ENCODE peak calls at places on chromosomes 2 and 18, in eight cellular contexts. K is endodermal cell; M is A549; T is epithelial cell of prostate; D is psoas muscle; P is right cardiac atrium; G is CD4-positive, CD25-positive, alpha-beta regulatory T cell; L is CD8-positive, alpha-beta memory T cell. X is an unnamed sample.

GRCh38 chr2:189203177-189203799 is 23.7 kb upstream of the COL5A2 start:
- DNase-seq in M (peak), L (no peak), P (no peak), G (no peak), K (no peak), D (no peak), T (no peak), X (no peak)

GRCh38 chr2:177245010-177245422 is 19.5 kb downstream of the NFE2L2 start:
- DNase-seq in L (no peak), T (no peak), D (no peak), M (peak), G (no peak), P (no peak), K (peak), X (no peak)

GRCh38 chr2:46873632-46874068 is 42.0 kb downstream of the MCFD2 start:
- DNase-seq in G (no peak), K (peak), L (no peak), M (peak), P (no peak), D (peak), T (peak), X (peak)

GRCh38 chr2:212726403-212726802 is 187.8 kb upstream of the ERBB4 start:
- DNase-seq in M (no peak), T (no peak), K (peak), D (no peak), P (no peak), L (no peak), G (no peak), X (no peak)

GRCh38 chr18:79077181-79077580 is 8.0 kb downstream of the ATP9B start:
- DNase-seq in P (no peak), T (no peak), L (no peak), M (no peak), D (no peak), K (no peak), G (no peak), X (no peak)

GRCh38 chr2:232744963-232745362 is 31.4 kb downstream of the KCNJ13 start:
- DNase-seq in P (no peak), K (no peak), G (peak), M (no peak), T (no peak), D (no peak), L (no peak), X (no peak)

GRCh38 chr18:36934884-36935283 is 106.0 kb downstream of the KIAA1328 start:
- DNase-seq in P (no peak), M (no peak), L (no peak), K (no peak), D (no peak), T (no peak), G (no peak), X (no peak)

GRCh38 chr2:203730076-203730729 is 23.8 kb downstream of the CD28 start:
- DNase-seq in D (no peak), G (peak), K (no peak), M (no peak), L (no peak), P (no peak), T (no peak), X (no peak)

GRCh38 chr18:79525556-79526467 is 130.1 kb downstream of the NFATC1 start:
- DNase-seq in M (no peak), T (no peak), P (peak), D (peak), G (no peak), L (peak), K (peak), X (peak)

GRCh38 chr18:45805551-45805950 is 19.9 kb upstream of the SIGLEC15 start:
- DNase-seq in P (no peak), M (no peak), L (no peak), T (no peak), G (no peak), D (no peak), K (no peak), X (no peak)

GRCh38 chr2:217035967-217036366 is 176.1 kb upstream of the TNP1 start:
- DNase-seq in D (peak), T (no peak), L (no peak), P (peak), M (no peak), K (no peak), G (no peak), X (no peak)

GRCh38 chr2:54680397-54681032 is 42.9 kb upstream of the EML6 start:
- DNase-seq in D (no peak), T (no peak), M (no peak), P (no peak), G (peak), K (no peak), L (no peak), X (no peak)

GRCh38 chr2:16281451-16282330 is 341.3 kb downstream of the MYCN start:
- DNase-seq in T (no peak), G (peak), P (no peak), D (no peak), L (no peak), M (peak), K (peak), X (no peak)

GRCh38 chr2:204298426-204298825 is 246.8 kb upstream of the PARD3B start:
- DNase-seq in M (no peak), D (no peak), P (no peak), L (no peak), K (no peak), G (no peak), T (no peak), X (no peak)

GRCh38 chr18:62741118-62741566 is 25.8 kb downstream of the PHLPP1 start:
- DNase-seq in P (no peak), G (peak), M (peak), T (peak), K (no peak), L (no peak), D (no peak), X (no peak)

GRCh38 chr2:39487398-39488250 is 50.5 kb upstream of the MAP4K3 start:
- DNase-seq in G (no peak), D (no peak), T (no peak), P (no peak), M (peak), K (no peak), L (no peak), X (no peak)

GRCh38 chr2:26649992-26650712 is 9.0 kb upstream of the CIB4 start:
- DNase-seq in M (no peak), T (no peak), G (no peak), L (no peak), P (no peak), D (no peak), K (peak), X (no peak)

GRCh38 chr2:106990307-106990706 is 104.3 kb upstream of the ST6GAL2 start:
- DNase-seq in P (no peak), K (no peak), D (no peak), L (no peak), T (no peak), G (no peak), M (no peak), X (no peak)

GRCh38 chr18:56748698-56749268 is 97.6 kb downstream of the WDR7 start:
- DNase-seq in G (peak), P (no peak), K (no peak), M (peak), L (no peak), D (no peak), T (no peak), X (no peak)

GRCh38 chr2:138814123-138814883 is 34.1 kb upstream of the NXPH2 start:
- DNase-seq in D (no peak), G (no peak), T (no peak), L (no peak), P (no peak), K (peak), M (peak), X (no peak)

GRCh38 chr2:163347982-163348842 is 387.6 kb downstream of the FIGN start:
- DNase-seq in D (peak), L (no peak), T (peak), G (no peak), M (peak), P (peak), K (peak), X (peak)

GRCh38 chr2:180761224-180761623 is 219.2 kb upstream of the UBE2E3 start:
- DNase-seq in M (peak), D (no peak), T (peak), P (no peak), K (no peak), L (no peak), G (peak), X (no peak)

GRCh38 chr18:3624818-3625716 is 175.1 kb downstream of the TGIF1 start:
- DNase-seq in P (no peak), D (no peak), L (peak), K (peak), T (peak), G (peak), M (peak), X (no peak)

GRCh38 chr18:68017385-68017784 is 500.9 kb upstream of the DSEL start:
- DNase-seq in D (no peak), K (peak), M (peak), P (no peak), G (no peak), L (no peak), T (no peak), X (no peak)

GRCh38 chr18:62183578-62184195 is 3.2 kb downstream of the PIGN start:
- DNase-seq in G (peak), L (peak), P (no peak), T (no peak), K (peak), D (no peak), M (peak), X (peak)

GRCh38 chr18:23560186-23560585 is 26.1 kb downstream of the NPC1 start:
- DNase-seq in T (no peak), K (no peak), D (no peak), L (no peak), P (no peak), M (no peak), G (no peak), X (no peak)

GRCh38 chr2:12918841-12919445 is 202.2 kb downstream of the TRIB2 start:
- DNase-seq in M (no peak), L (no peak), D (peak), P (peak), K (no peak), G (no peak), T (no peak), X (peak)

GRCh38 chr18:48887905-48888531 is 62.7 kb downstream of the SMAD7 start:
- DNase-seq in T (no peak), K (peak), M (no peak), P (peak), D (no peak), G (no peak), L (no peak), X (no peak)

GRCh38 chr2:66929632-66930385 is 467.3 kb upstream of the ETAA1 start:
- DNase-seq in M (no peak), L (no peak), P (peak), K (no peak), D (peak), G (no peak), T (peak), X (no peak)

GRCh38 chr2:28547906-28548600 is 52.2 kb downstream of the PLB1 start:
- DNase-seq in M (no peak), G (no peak), D (no peak), P (peak), K (no peak), T (no peak), L (no peak), X (no peak)
- H3K27ac ChIP-seq in M (no peak), G (no peak), D (no peak), P (no peak), K (no peak), T (no peak), L (no peak), X (no peak)

GRCh38 chr2:45013229-45014015 is 4.2 kb upstream of the SIX2 start:
- DNase-seq in M (no peak), L (no peak), G (no peak), T (no peak), P (no peak), D (peak), K (peak), X (no peak)
- H3K27ac ChIP-seq in M (peak), L (no peak), G (no peak), T (no peak), P (peak), D (peak), K (no peak), X (no peak)

GRCh38 chr2:172847188-172847587 is 111.5 kb downstream of the RAPGEF4 start:
- DNase-seq in K (no peak), L (no peak), D (no peak), M (no peak), P (no peak), T (no peak), G (no peak), X (no peak)
- H3K27ac ChIP-seq in K (no peak), L (no peak), D (no peak), M (no peak), P (no peak), T (no peak), G (no peak), X (no peak)

GRCh38 chr2:118460425-118460824 is 372.2 kb downstream of the INSIG2 start:
- DNase-seq in G (no peak), M (no peak), T (no peak), K (no peak), P (no peak), L (no peak), D (no peak), X (no peak)
- H3K27ac ChIP-seq in G (no peak), M (no peak), T (no peak), K (no peak), P (no peak), L (no peak), D (no peak), X (no peak)

DNA sequence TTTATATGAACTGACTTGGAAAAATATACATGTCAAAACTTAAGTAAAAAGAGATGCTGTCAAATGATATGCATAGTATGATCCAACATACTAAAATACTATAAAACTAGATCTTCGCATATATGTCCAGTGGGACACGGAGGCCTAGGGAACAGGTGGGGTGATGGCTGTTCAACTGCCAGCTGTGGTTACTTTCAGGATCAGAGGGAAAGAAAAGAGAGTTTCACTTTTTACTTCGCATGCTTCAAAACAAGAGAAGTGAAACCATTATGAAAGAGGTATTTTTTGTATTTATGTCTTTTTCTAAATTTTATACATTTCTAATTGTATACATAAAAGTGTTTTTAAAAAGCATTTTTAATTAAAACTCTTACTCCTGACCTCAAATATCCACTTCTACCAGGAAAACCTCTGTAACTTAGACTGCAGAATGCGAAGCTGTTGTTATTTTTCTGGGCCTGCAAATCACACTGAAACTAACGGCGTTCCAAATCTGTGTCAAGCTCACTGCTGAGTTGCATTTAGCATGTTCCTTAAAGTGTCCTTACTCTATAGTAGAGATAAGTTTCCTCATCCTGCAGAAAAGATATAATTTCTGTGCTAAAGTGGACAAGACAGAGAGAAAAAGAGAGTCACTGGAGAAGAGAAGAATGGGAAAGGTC is 97.8 kb upstream of the SLC35G4 start:
- DNase-seq in P (no peak), T (no peak), G (no peak), K (no peak), M (no peak), L (no peak), D (no peak), X (no peak)
- H3K27ac ChIP-seq in P (no peak), T (no peak), G (no peak), K (no peak), M (no peak), L (no peak), D (peak), X (no peak)

GRCh38 chr2:172640389-172640788 is 84.5 kb downstream of the PDK1 start:
- DNase-seq in G (no peak), P (no peak), T (no peak), K (no peak), M (no peak), L (no peak), D (no peak), X (no peak)
- H3K27ac ChIP-seq in G (no peak), P (no peak), T (no peak), K (no peak), M (no peak), L (no peak), D (no peak), X (no peak)

DNA sequence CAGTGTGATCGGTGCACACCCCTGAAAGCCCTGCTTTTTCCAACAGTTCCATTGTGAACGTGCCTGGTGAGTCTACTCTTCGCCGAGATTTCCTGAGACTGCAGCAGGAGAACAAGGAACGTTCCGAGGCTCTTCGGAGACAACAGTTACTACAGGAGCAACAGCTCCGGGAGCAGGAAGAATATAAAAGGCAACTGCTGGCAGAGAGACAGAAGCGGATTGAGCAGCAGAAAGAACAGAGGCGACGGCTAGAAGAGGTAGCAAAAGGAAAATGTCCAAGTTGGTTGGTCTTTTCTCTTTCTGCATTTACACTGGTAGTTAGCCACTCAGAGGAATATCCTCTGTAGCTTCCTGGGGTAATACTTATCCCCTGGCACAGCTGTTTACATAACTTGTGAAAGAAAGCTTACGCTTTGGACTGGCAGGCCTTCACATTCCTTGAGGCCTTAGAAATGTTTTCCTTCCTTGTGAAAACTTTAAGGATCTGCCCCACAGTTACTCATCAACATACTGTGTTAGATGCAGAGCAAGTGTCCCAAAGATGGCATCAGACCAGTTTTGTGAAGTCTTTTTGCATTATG is 146.6 kb downstream of the MAP4K4 start:
- DNase-seq in G (no peak), L (no peak), P (no peak), K (no peak), T (no peak), D (no peak), M (no peak), X (no peak)
- H3K27ac ChIP-seq in G (no peak), L (no peak), P (no peak), K (no peak), T (peak), D (no peak), M (no peak), X (no peak)

GRCh38 chr2:144358979-144359541 is 160.9 kb downstream of the ZEB2 start:
- DNase-seq in L (no peak), G (no peak), P (no peak), D (no peak), M (peak), K (no peak), T (no peak), X (no peak)

GRCh38 chr2:144356402-144356801 is 163.5 kb downstream of the ZEB2 start:
- DNase-seq in M (no peak), D (no peak), G (no peak), T (no peak), L (no peak), P (no peak), K (no peak), X (no peak)

GRCh38 chr2:144359684-144360083 is 160.2 kb downstream of the ZEB2 start:
- DNase-seq in M (no peak), K (no peak), P (no peak), L (no peak), T (no peak), D (no peak), G (no peak), X (no peak)

GRCh38 chr2:144357623-144358400 is 162.1 kb downstream of the ZEB2 start:
- DNase-seq in L (no peak), T (peak), P (no peak), G (peak), D (no peak), M (peak), K (no peak), X (no peak)

GRCh38 chr2:144358531-144358930 is 161.4 kb downstream of the ZEB2 start:
- DNase-seq in L (no peak), G (no peak), T (no peak), D (no peak), P (no peak), K (no peak), M (no peak), X (no peak)
- H3K27ac ChIP-seq in L (peak), G (no peak), T (peak), D (peak), P (no peak), K (no peak), M (peak), X (peak)

GRCh38 chr2:241160318-241160717 is 10.1 kb downstream of the PPP1R7 start:
- DNase-seq in P (no peak), M (no peak), G (no peak), T (no peak), D (no peak), K (no peak), L (no peak), X (no peak)

GRCh38 chr2:241163601-241164118 is 13.4 kb downstream of the PPP1R7 start:
- DNase-seq in L (no peak), G (no peak), D (no peak), P (no peak), T (no peak), M (no peak), K (no peak), X (no peak)

GRCh38 chr2:241158546-241158900 is 8.3 kb downstream of the PPP1R7 start:
- DNase-seq in P (no peak), K (peak), D (no peak), L (no peak), T (no peak), M (no peak), G (no peak), X (no peak)

GRCh38 chr2:241159116-241159515 is 8.8 kb downstream of the PPP1R7 start:
- DNase-seq in D (peak), T (no peak), G (no peak), P (no peak), K (no peak), L (no peak), M (no peak), X (no peak)

GRCh38 chr2:241161646-241162281 is 11.5 kb downstream of the PPP1R7 start:
- DNase-seq in P (peak), T (no peak), D (peak), K (no peak), L (no peak), M (no peak), G (no peak), X (peak)
- H3K27ac ChIP-seq in P (peak), T (no peak), D (peak), K (no peak), L (no peak), M (no peak), G (no peak), X (peak)

GRCh38 chr2:98036349-98037000 is 40.7 kb upstream of the TMEM131 start:
- DNase-seq in K (peak), P (peak), G (no peak), T (no peak), D (peak), L (no peak), M (no peak), X (no peak)
- H3K27ac ChIP-seq in K (no peak), P (no peak), G (no peak), T (no peak), D (peak), L (no peak), M (no peak), X (no peak)

X was measured in tibial nerve.